ENCODE peak calls at places on chromosomes 2 and 18, in four cellular contexts. T, I, Q and F are unnamed samples.

GRCh38 chr2:200350796-200351195 is 44.3 kb downstream of the SPATS2L start:
- DNase-seq in T (no peak), I (peak), Q (peak), F (peak)

GRCh38 chr18:63588869-63589268 is 1.7 kb downstream of the SERPINB13 start:
- DNase-seq in T (peak), I (no peak), Q (peak), F (no peak)

GRCh38 chr2:54949431-54949830 is 100.8 kb downstream of the RTN4 start:
- DNase-seq in T (no peak), I (no peak), Q (peak), F (no peak)

GRCh38 chr18:36296591-36297418 is 708 bp upstream of the FHOD3 start:
- DNase-seq in T (peak), I (peak), Q (peak), F (peak)

GRCh38 chr2:25617948-25618646 is 55.3 kb downstream of the DTNB start:
- DNase-seq in T (peak), I (no peak), Q (peak), F (peak)

GRCh38 chr2:137857871-137858270 is 106.4 kb upstream of the HNMT start:
- DNase-seq in T (peak), I (peak), Q (no peak), F (no peak)

GRCh38 chr2:106581755-106582430 is 94.7 kb downstream of the CD8B2 start:
- DNase-seq in T (peak), I (peak), Q (peak), F (peak)

GRCh38 chr18:21534327-21534726 is 66.2 kb downstream of the ESCO1 start:
- DNase-seq in T (peak), I (no peak), Q (no peak), F (no peak)

GRCh38 chr18:12384261-12384660 is 7.2 kb upstream of the AFG3L2 start:
- DNase-seq in T (no peak), I (no peak), Q (no peak), F (no peak)

GRCh38 chr2:98884658-98885057 is 51.4 kb downstream of the CRACDL start:
- DNase-seq in T (no peak), I (no peak), Q (no peak), F (no peak)

GRCh38 chr2:61485281-61485680 is 14.4 kb upstream of the USP34 start:
- DNase-seq in T (no peak), I (no peak), Q (no peak), F (no peak)

GRCh38 chr2:166487082-166487654 is 6.9 kb downstream of the SCN7A start:
- DNase-seq in T (no peak), I (no peak), Q (no peak), F (no peak)

GRCh38 chr18:3264362-3264761 is 2.4 kb downstream of the MYL12B start:
- DNase-seq in T (no peak), I (no peak), Q (peak), F (no peak)

DNA sequence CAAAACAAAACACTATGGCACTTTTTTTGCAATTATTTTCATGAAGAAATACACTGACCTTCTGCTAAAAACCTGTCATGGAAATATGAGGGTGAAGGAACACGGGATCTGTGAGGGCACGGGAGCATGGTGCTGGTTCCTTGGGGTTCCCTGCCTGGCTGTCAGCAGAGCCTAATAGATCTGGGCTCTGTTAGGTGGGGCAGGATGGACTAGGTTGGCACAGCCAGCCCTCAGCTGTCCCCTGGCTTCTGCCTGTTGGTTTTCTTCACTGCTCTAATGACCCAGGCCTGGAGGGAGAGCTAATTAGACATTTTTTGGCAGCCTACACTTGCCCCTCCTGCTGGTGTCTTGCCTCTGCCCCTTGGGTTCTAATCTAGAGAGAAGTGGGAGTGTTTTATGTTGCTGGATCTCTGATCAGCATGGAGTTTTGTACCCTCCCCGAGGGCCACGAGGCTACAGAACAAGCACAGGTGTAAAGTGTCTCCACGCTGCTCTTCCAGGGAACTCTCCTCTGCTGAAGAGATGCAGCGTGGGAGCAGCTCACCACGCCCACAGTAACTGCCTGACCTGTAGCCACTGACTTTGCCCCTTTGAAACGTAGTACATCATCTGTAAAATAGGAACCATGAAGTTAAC is 199.5 kb upstream of the RASGRP3 start:
- DNase-seq in T (no peak), I (no peak), Q (no peak), F (no peak)
- H3K9ac ChIP-seq in T (peak), I (no peak), Q (no peak), F (no peak)

GRCh38 chr2:101305492-101306123 is 2.9 kb downstream of the RNF149 start:
- DNase-seq in T (peak), I (no peak), Q (peak), F (peak)
- H3K9ac ChIP-seq in T (no peak), I (no peak), Q (peak), F (no peak)

DNA sequence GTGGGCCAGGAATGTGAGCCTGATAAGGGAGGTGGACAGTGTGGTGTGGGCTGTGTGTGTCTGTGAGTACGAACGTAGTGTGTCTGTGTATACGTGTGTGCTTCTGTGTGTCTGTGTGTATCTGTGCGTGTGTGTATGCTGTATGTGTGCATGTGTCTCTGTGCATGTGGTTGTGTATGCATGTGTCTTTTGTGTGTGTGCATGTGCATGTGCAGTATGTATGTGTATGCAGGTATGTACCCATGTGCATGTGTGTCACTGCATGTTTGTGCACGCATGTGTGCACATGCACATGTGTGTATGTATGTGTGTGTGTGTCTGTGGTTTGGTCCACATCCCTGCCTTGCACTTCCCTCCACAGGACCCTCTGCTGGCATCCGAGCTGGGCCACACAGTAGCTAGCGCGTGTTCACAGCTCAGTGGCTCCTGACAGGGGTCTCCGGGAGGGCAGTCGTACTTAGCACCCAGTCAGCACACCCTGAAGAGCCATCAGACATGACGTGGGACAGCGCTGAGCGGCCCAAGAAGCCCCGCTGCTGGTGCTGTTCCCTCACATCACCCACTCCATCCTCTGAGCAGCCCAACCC is 114.3 kb downstream of the CELF4 start:
- DNase-seq in T (no peak), I (no peak), Q (no peak), F (no peak)
- H3K9ac ChIP-seq in T (no peak), I (no peak), Q (no peak), F (no peak)

GRCh38 chr18:57629399-57629798 is 7.8 kb upstream of the NARS1 start:
- DNase-seq in T (no peak), I (no peak), Q (no peak), F (no peak)

GRCh38 chr18:57630759-57631660 is 9.4 kb upstream of the NARS1 start:
- DNase-seq in T (no peak), I (no peak), Q (peak), F (no peak)

GRCh38 chr18:57627488-57627887 is 5.9 kb upstream of the NARS1 start:
- DNase-seq in T (peak), I (peak), Q (peak), F (peak)

GRCh38 chr18:57630002-57630758 is 8.5 kb upstream of the NARS1 start:
- DNase-seq in T (peak), I (peak), Q (peak), F (peak)

GRCh38 chr18:57631697-57632096 is 10.1 kb upstream of the NARS1 start:
- DNase-seq in T (no peak), I (no peak), Q (no peak), F (no peak)
- H3K9ac ChIP-seq in T (no peak), I (no peak), Q (no peak), F (no peak)

DNA sequence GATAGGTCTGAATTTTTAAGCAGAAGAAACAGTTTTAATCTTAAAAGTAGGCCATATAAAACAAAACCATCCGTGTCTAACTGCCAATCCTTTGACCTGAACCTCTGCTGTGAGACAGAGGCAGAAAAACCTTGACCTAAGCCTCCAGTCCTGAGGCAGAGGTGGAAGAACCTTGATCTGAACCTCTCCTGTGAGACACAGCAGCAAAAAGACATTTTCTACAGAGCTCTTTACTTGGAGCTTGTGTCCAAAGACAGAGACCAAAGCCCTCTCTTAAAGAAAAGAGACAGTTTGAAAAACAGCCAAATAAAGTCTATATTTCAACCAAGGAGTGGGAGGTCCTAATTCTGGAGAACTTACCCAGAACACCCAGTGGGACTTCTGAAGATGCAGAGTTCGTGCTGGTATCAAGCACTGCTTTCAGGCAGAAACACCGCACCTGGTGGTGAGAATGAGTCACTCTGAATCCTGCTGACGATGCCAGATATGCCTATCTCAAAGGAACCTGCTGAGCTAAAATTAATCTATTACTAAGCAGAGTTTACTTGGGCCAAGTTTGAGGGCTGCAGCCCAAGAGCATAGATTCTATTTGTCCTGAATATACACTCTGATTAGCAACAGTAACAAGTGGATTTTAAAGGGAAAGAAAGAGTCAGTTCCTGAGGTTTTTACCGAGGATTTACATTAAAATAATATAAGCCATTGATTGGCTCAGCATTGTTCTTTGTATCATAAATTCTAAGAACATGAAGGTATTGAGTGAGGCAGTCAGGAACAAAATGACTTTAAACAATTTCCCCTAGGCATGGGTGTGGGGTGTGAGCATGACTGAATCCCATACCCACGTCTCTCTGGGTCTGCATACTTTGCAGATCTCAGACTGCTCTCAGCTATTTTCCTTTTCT is 806.4 kb downstream of the TRIB2 start:
- DNase-seq in T (peak), I (peak), Q (no peak), F (peak)
- H3K9ac ChIP-seq in T (no peak), I (no peak), Q (no peak), F (no peak)